ENCODE peak calls at places on chromosomes 16 and 17, in ten cellular contexts. E is GM03348; J is A549; D is LNCaP clone FGC; S is NCI-H1092; B is AG04450; R is coronary artery; P is BJ; T is GM12878; H is activated CD4-positive, alpha-beta T cell treated with anti-CD3 and anti-CD28 coated beads, Interleukin-2, amount 50 U/mL, for 24 hours. Q is an unnamed sample.

GRCh38 chr17:32278815-32279214 is 13.2 kb downstream of the RHBDL3 start:
- DNase-seq in T (no peak), P (no peak), S (no peak), J (no peak), E (no peak), B (no peak), D (no peak), H (no peak), R (no peak), Q (no peak)

GRCh38 chr16:68539704-68540370 is 746 bp downstream of the ZFP90 start:
- DNase-seq in P (no peak), B (no peak), T (no peak), J (no peak), D (no peak), E (peak), S (no peak), R (no peak), H (no peak), Q (no peak)

GRCh38 chr17:29619251-29619650 is 3.5 kb downstream of the CORO6 start:
- DNase-seq in R (no peak), H (no peak), J (no peak), E (peak), S (no peak), D (no peak), T (no peak), P (no peak), B (no peak), Q (no peak)

GRCh38 chr16:67963325-67964321 is 4.8 kb downstream of the SLC12A4 start:
- DNase-seq in T (no peak), J (no peak), S (no peak), P (no peak), B (no peak), D (no peak), R (no peak), E (no peak), H (no peak), Q (no peak)

GRCh38 chr16:68592466-68593337 is 52.4 kb upstream of the CDH3 start:
- DNase-seq in H (no peak), J (no peak), E (no peak), B (no peak), T (no peak), D (no peak), S (peak), P (no peak), R (no peak), Q (no peak)

GRCh38 chr16:84484579-84485254 is 19.7 kb downstream of the MEAK7 start:
- DNase-seq in J (peak), P (no peak), S (peak), D (peak), T (no peak), E (peak), R (peak), H (no peak), B (peak), Q (no peak)

GRCh38 chr17:63366238-63366561 is 79.9 kb downstream of the CYB561 start:
- DNase-seq in B (no peak), D (no peak), E (no peak), H (no peak), P (no peak), S (no peak), T (no peak), R (no peak), J (no peak), Q (no peak)

GRCh38 chr17:38461683-38462082 is 33.4 kb downstream of the ARHGAP23 start:
- DNase-seq in P (no peak), H (no peak), D (no peak), T (no peak), R (no peak), S (no peak), J (no peak), B (no peak), E (no peak), Q (no peak)

GRCh38 chr16:85420501-85421337 is 192.4 kb upstream of the GSE1 start:
- DNase-seq in B (no peak), D (no peak), H (peak), P (no peak), J (peak), T (no peak), R (no peak), E (peak), S (no peak), Q (peak)

GRCh38 chr16:26276289-26276688 is 584.5 kb downstream of the HS3ST4 start:
- DNase-seq in P (no peak), E (no peak), B (no peak), J (no peak), R (no peak), S (no peak), H (no peak), D (no peak), T (no peak), Q (no peak)

GRCh38 chr17:79934653-79934970 is 95.4 kb upstream of the CBX4 start:
- DNase-seq in D (no peak), P (no peak), H (no peak), B (no peak), E (no peak), T (no peak), R (no peak), J (no peak), S (no peak), Q (no peak)

GRCh38 chr17:57757735-57758134 is 12.6 kb upstream of the CCDC182 start:
- DNase-seq in B (no peak), T (no peak), H (no peak), R (no peak), J (no peak), S (no peak), E (no peak), D (no peak), P (no peak), Q (no peak)

GRCh38 chr16:55330726-55331647 is 7.0 kb downstream of the IRX6 start:
- DNase-seq in S (no peak), J (no peak), P (no peak), D (no peak), H (no peak), B (no peak), R (no peak), E (no peak), T (no peak), Q (no peak)

GRCh38 chr17:38915639-38915995 is 9.8 kb upstream of the LASP1NB start:
- DNase-seq in S (no peak), P (no peak), D (peak), J (no peak), B (no peak), R (no peak), E (no peak), T (no peak), H (no peak), Q (no peak)

GRCh38 chr17:56913000-56913866 is 616 bp downstream of the TRIM25 start:
- DNase-seq in H (no peak), J (no peak), E (peak), S (no peak), D (no peak), B (no peak), T (no peak), P (no peak), R (no peak), Q (no peak)